ENCODE peak calls at places on chromosomes 5 and 9, in four cellular contexts. V is heart right ventricle, Z is A549, N is uterus. E is an unnamed sample.
A peak's percentile ranks its signal among the peaks of the same experiment; 100 is the strongest.

GRCh38 chr5:10994088-10994986 is 233.3 kb upstream of the DAP start:
- DNase-seq in V (no peak), Z (no peak), N (no peak), E (no peak)

GRCh38 chr5:6632324-6632930 is 417 bp downstream of the NSUN2 start:
- DNase-seq in V (no peak), Z (no peak), N (no peak), E (no peak)

GRCh38 chr5:157342822-157343402 is 77.0 kb downstream of the CYFIP2 start:
- DNase-seq in V (no peak), Z (peak; percentile 56), N (no peak), E (no peak)

GRCh38 chr5:154369682-154370081 is 76.1 kb upstream of the SAP30L start:
- DNase-seq in V (no peak), Z (no peak), N (no peak), E (no peak)

GRCh38 chr5:17289681-17290619 is 72.5 kb downstream of the BASP1 start:
- DNase-seq in V (no peak), Z (no peak), N (no peak), E (no peak)

GRCh38 chr9:113426701-113427100 is 16.2 kb downstream of the C9orf43 start:
- DNase-seq in V (no peak), Z (no peak), N (no peak), E (no peak)

GRCh38 chr9:128155736-128156500 is 4.1 kb upstream of the BBLN start:
- DNase-seq in V (peak; percentile 1), Z (no peak), N (no peak), E (no peak)

GRCh38 chr5:83124593-83124992 is 47.2 kb downstream of the XRCC4 start:
- DNase-seq in V (no peak), Z (no peak), N (no peak), E (no peak)

GRCh38 chr5:158236511-158237335 is 377.8 kb upstream of the CLINT1 start:
- DNase-seq in V (no peak), Z (no peak), N (no peak), E (no peak)

GRCh38 chr5:160333726-160334125 is 21.4 kb upstream of the CCNJL start:
- DNase-seq in V (no peak), Z (peak; percentile 23), N (no peak), E (no peak)

GRCh38 chr5:137997726-137998213 is 35.1 kb downstream of the FAM13B start:
- DNase-seq in V (no peak), Z (peak; percentile 36), N (no peak), E (no peak)

GRCh38 chr5:159663986-159664385 is 252.3 kb upstream of the ADRA1B start:
- DNase-seq in V (no peak), Z (no peak), N (no peak), E (no peak)

GRCh38 chr5:159478950-159479349 is 148.7 kb upstream of the IL12B start:
- DNase-seq in V (no peak), Z (no peak), N (no peak), E (no peak)

GRCh38 chr5:135339623-135340022 is 59.4 kb downstream of the MACROH2A1 start:
- DNase-seq in V (no peak), Z (no peak), N (no peak), E (no peak)

GRCh38 chr5:177131352-177131710 is 2.2 kb upstream of the NSD1 start:
- DNase-seq in V (no peak), Z (no peak), N (no peak), E (no peak)

GRCh38 chr5:14727428-14727865 is 62.9 kb downstream of the OTULIN start:
- DNase-seq in V (peak; percentile 84), Z (peak; percentile 76), N (peak; percentile 76), E (no peak)

GRCh38 chr5:1500411-1501091 is 23.2 kb downstream of the LPCAT1 start:
- DNase-seq in V (peak; percentile 85), Z (no peak), N (peak; percentile 82), E (no peak)

GRCh38 chr9:82332018-82332773 is 343.6 kb downstream of the SPATA31D1 start:
- DNase-seq in V (no peak), Z (peak; percentile 68), N (no peak), E (peak; percentile 78)

GRCh38 chr9:13113751-13114150 is 165.7 kb downstream of the MPDZ start:
- DNase-seq in V (no peak), Z (no peak), N (no peak), E (no peak)
- H3K27ac ChIP-seq in V (no peak overlapping the region), Z (no peak overlapping the region), N (no peak overlapping the region), E (no peak overlapping the region)

DNA sequence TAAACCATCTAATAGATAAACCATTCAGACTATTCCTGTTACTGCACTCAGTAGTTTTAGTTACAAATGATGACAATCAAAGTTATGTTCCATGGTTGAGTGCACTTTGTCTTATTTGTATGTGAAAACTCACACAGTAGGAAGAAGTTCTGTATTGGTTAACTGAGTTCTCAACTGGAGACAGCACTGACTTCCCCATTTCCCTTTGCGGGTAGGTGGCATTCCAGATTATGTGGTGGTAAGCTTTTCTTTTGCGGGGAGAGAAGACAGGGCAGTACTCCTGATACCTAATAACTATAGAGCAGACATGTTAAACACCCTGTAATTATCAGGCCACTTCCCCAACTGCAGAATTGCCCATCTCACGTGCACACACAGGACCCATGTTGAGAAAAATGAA is 24.4 kb downstream of the TARS1 start:
- DNase-seq in V (no peak), Z (no peak), N (no peak), E (no peak)
- H3K27ac ChIP-seq in V (no peak overlapping the region), Z (no peak overlapping the region), N (no peak overlapping the region), E (no peak overlapping the region)

GRCh38 chr9:109098960-109099308 is 20.8 kb downstream of the TMEM245 start:
- DNase-seq in V (no peak), Z (no peak), N (no peak), E (no peak)
- H3K27ac ChIP-seq in V (peak overlapping the region; percentile 75), Z (peak overlapping the region; percentile 85), N (peak overlapping the region; percentile 73), E (peak overlapping the region; percentile 32)

DNA sequence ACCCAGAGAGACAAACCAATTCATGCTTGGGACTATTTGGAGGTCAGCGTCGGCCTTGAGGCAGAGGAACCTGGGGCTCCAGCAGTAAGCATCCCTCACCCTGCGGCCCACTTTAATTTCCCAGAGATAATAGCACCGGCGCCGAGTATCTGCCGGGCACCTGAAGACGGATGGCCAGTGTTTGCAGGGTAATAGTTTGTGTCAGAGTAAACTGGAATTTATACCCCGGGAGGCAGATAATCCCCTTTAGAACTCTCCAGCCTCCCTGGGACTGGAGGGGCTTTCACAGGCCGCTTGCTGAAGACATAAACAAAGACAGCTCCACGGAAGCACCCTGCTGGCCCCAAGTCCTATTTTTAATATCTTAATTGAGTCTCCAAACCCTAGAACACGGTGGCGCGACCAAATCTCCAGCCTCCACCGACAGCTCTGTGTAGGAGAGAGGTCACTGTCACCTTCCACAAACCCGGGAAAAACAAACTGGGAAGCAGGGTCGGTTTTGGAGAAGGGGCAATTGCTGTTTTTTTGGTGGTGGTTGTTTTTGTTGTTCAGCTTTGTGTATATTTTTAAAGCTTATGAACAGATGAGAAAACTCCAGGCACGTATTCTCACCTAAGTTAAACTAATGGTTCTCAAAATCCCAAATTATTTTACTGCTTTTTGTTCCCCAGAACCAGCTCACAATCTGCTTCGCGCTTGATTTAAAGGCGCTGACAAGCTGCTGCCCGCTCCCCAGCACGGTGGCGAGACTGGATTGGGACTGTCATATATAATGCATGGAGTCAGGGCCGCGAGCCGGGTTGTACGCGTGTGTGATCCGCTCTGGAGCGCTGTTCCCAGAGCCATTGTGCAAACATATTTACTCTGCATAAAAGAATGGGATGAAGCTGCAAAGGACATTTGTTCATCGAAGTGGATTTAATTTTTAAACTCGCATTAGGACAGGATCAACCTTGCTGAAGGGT is 17.6 kb upstream of the FCN1 start:
- DNase-seq in V (no peak), Z (no peak), N (no peak), E (no peak)
- H3K27ac ChIP-seq in V (no peak overlapping the region), Z (no peak overlapping the region), N (no peak overlapping the region), E (no peak overlapping the region)

DNA sequence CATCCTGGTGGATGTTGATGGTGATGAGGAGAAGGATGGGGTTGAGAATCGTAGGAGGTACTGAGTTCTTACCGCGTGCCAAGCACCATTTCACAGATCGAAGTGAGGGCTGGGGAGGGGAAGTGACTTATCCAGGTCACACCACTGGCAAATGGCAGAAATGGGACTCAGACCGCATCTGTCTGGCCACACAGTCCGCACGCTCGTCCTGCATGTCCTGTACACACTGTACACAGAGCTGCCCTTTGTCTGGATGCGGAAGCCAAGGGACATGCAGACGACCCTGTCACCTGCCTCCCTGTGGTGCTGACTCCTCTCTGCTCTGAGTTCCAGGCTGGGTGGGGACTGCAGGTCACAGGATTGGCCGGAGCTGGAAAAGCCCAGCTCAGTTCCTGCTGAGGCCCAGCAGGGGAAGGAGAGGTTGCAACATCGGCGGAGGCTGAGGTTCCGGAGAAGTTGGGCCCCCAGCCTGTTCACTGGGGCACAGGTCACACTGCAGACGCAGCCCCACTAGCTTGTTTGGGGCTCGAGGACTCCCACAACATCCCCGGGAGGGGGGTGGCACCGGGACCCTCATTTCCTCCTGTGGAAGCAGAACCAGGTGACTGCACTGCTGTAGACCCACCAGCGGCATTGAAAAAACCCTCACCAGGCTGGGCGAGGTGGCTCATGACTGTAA is 165.8 kb upstream of the IER5L start:
- DNase-seq in V (peak; percentile 60), Z (peak; percentile 62), N (peak; percentile 76), E (no peak)
- H3K27ac ChIP-seq in V (peak overlapping the region; percentile 53), Z (peak overlapping the region; percentile 99), N (peak overlapping the region; percentile 54), E (no peak overlapping the region)

E was measured in epithelial cell of prostate.